ENCODE peak calls at places on chromosomes 5 and 9, in nine cellular contexts. One of them, this sample, is unnamed.

GRCh38 chr9:116087751-116088194 is 65.8 kb upstream of the PAPPA start:
- DNase-seq in right atrium auricular region: no peak
- DNase-seq in type B pancreatic cell: no peak
- DNase-seq in prostate gland: no peak
- DNase-seq in kidney epithelial cell: peak; percentile 47
- DNase-seq in esophagus muscularis mucosa: no peak
- DNase-seq in epithelial cell of esophagus: peak; percentile 70
- DNase-seq in lower lobe of right lung: no peak
- DNase-seq in choroid plexus epithelial cell: peak; percentile 85
- DNase-seq in this sample: no peak

GRCh38 chr5:14504332-14504727 is 77.3 kb upstream of the OTULINL start:
- DNase-seq in kidney epithelial cell: no peak
- DNase-seq in type B pancreatic cell: no peak
- DNase-seq in right atrium auricular region: no peak
- DNase-seq in epithelial cell of esophagus: no peak
- DNase-seq in lower lobe of right lung: no peak
- DNase-seq in esophagus muscularis mucosa: no peak
- DNase-seq in prostate gland: no peak
- DNase-seq in choroid plexus epithelial cell: no peak
- DNase-seq in this sample: no peak

GRCh38 chr9:34578241-34579096 is 11.1 kb downstream of the CNTFR start:
- DNase-seq in esophagus muscularis mucosa: no peak
- DNase-seq in epithelial cell of esophagus: peak; percentile 58
- DNase-seq in lower lobe of right lung: no peak
- DNase-seq in prostate gland: no peak
- DNase-seq in kidney epithelial cell: peak; percentile 14
- DNase-seq in right atrium auricular region: no peak
- DNase-seq in choroid plexus epithelial cell: peak; percentile 63
- DNase-seq in type B pancreatic cell: no peak
- DNase-seq in this sample: no peak

GRCh38 chr9:115411993-115412452 is 294.1 kb upstream of the TNC start:
- DNase-seq in lower lobe of right lung: no peak
- DNase-seq in type B pancreatic cell: no peak
- DNase-seq in right atrium auricular region: no peak
- DNase-seq in prostate gland: no peak
- DNase-seq in kidney epithelial cell: no peak
- DNase-seq in epithelial cell of esophagus: peak; percentile 23
- DNase-seq in choroid plexus epithelial cell: no peak
- DNase-seq in esophagus muscularis mucosa: no peak
- DNase-seq in this sample: no peak

GRCh38 chr9:134809296-134809695 is 71.3 kb upstream of the FCN2 start:
- DNase-seq in choroid plexus epithelial cell: no peak
- DNase-seq in epithelial cell of esophagus: no peak
- DNase-seq in kidney epithelial cell: no peak
- DNase-seq in lower lobe of right lung: no peak
- DNase-seq in prostate gland: no peak
- DNase-seq in type B pancreatic cell: no peak
- DNase-seq in right atrium auricular region: peak; percentile 65
- DNase-seq in esophagus muscularis mucosa: no peak
- DNase-seq in this sample: no peak

GRCh38 chr5:24823625-24824024 is 178.8 kb upstream of the CDH10 start:
- DNase-seq in kidney epithelial cell: peak; percentile 0
- DNase-seq in esophagus muscularis mucosa: no peak
- DNase-seq in type B pancreatic cell: no peak
- DNase-seq in epithelial cell of esophagus: peak; percentile 9
- DNase-seq in right atrium auricular region: no peak
- DNase-seq in choroid plexus epithelial cell: no peak
- DNase-seq in prostate gland: no peak
- DNase-seq in lower lobe of right lung: no peak
- DNase-seq in this sample: no peak

GRCh38 chr9:110021891-110022290 is 186.1 kb downstream of the C9orf152 start:
- DNase-seq in choroid plexus epithelial cell: peak; percentile 25
- DNase-seq in right atrium auricular region: no peak
- DNase-seq in epithelial cell of esophagus: no peak
- DNase-seq in prostate gland: no peak
- DNase-seq in kidney epithelial cell: no peak
- DNase-seq in lower lobe of right lung: no peak
- DNase-seq in type B pancreatic cell: no peak
- DNase-seq in esophagus muscularis mucosa: no peak
- DNase-seq in this sample: no peak

GRCh38 chr9:110180713-110181434 is 27.1 kb downstream of the C9orf152 start:
- DNase-seq in choroid plexus epithelial cell: peak; percentile 77
- DNase-seq in type B pancreatic cell: no peak
- DNase-seq in epithelial cell of esophagus: peak; percentile 74
- DNase-seq in right atrium auricular region: no peak
- DNase-seq in kidney epithelial cell: no peak
- DNase-seq in esophagus muscularis mucosa: no peak
- DNase-seq in prostate gland: no peak
- DNase-seq in lower lobe of right lung: no peak
- DNase-seq in this sample: no peak

GRCh38 chr5:128711216-128711615 is 173.2 kb upstream of the FBN2 start:
- DNase-seq in kidney epithelial cell: no peak
- DNase-seq in prostate gland: no peak
- DNase-seq in type B pancreatic cell: no peak
- DNase-seq in right atrium auricular region: no peak
- DNase-seq in epithelial cell of esophagus: peak; percentile 8
- DNase-seq in esophagus muscularis mucosa: no peak
- DNase-seq in lower lobe of right lung: no peak
- DNase-seq in choroid plexus epithelial cell: peak; percentile 18
- DNase-seq in this sample: no peak

DNA sequence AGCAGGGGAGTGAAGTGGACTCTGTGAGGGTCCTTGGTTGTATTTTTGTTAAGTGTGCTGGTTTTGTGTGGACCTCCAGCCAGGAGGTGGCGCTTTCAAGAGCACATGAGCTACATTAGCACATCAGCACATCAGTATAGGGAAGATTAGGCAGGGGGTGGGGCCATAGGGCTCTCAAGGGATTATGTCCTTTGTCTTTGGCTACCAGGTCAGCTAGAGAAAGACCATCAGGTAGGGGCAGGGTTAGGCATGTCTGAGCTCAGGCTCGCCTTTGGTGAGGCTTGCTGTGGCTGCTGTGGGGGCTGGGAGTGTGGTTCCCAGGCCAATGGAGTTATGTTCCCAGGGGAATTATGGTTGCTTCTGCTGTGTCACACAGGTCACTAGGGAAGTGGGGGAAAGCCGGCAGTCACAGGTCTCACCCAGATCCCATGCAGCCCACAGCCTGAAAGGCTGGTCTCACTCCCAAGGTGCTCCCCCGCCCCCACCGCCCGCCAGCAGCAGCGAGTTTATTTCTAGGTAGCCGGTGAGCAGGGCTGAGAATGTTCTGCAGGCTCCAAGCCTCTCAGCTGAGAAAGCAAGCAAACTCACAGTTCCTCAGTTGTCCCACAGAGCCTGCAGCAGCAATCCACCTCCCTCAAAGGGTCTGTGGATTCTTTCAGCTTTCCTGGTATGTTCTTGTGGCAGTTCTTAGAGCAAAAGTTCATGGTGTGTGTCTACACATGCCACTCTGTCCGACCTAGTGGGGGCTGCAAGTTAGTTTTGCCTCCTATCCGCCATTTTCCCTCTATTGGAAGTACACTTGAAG is 13.7 kb downstream of the OR1J1 start:
- DNase-seq in prostate gland: no peak
- DNase-seq in esophagus muscularis mucosa: no peak
- DNase-seq in choroid plexus epithelial cell: peak; percentile 30
- DNase-seq in right atrium auricular region: no peak
- DNase-seq in kidney epithelial cell: no peak
- DNase-seq in epithelial cell of esophagus: no peak
- DNase-seq in type B pancreatic cell: no peak
- DNase-seq in lower lobe of right lung: no peak
- DNase-seq in this sample: no peak
- TF ChIP-seq CTCF in prostate gland: no peak
- TF ChIP-seq CTCF in esophagus muscularis mucosa: no peak
- TF ChIP-seq CTCF in choroid plexus epithelial cell: peak; percentile 38
- TF ChIP-seq CTCF in right atrium auricular region: no peak
- TF ChIP-seq CTCF in kidney epithelial cell: peak; percentile 13
- TF ChIP-seq CTCF in epithelial cell of esophagus: peak; percentile 19
- TF ChIP-seq CTCF in type B pancreatic cell: no peak
- TF ChIP-seq CTCF in lower lobe of right lung: no peak
- TF ChIP-seq CTCF in this sample: no peak

GRCh38 chr9:95788486-95789110 is 86.9 kb upstream of the ERCC6L2 start:
- DNase-seq in type B pancreatic cell: no peak
- DNase-seq in right atrium auricular region: no peak
- DNase-seq in kidney epithelial cell: no peak
- DNase-seq in esophagus muscularis mucosa: no peak
- DNase-seq in choroid plexus epithelial cell: no peak
- DNase-seq in lower lobe of right lung: no peak
- DNase-seq in epithelial cell of esophagus: no peak
- DNase-seq in prostate gland: no peak
- DNase-seq in this sample: no peak
- TF ChIP-seq CTCF in type B pancreatic cell: no peak
- TF ChIP-seq CTCF in right atrium auricular region: no peak
- TF ChIP-seq CTCF in kidney epithelial cell: no peak
- TF ChIP-seq CTCF in esophagus muscularis mucosa: no peak
- TF ChIP-seq CTCF in choroid plexus epithelial cell: no peak
- TF ChIP-seq CTCF in lower lobe of right lung: no peak
- TF ChIP-seq CTCF in epithelial cell of esophagus: no peak
- TF ChIP-seq CTCF in prostate gland: no peak
- TF ChIP-seq CTCF in this sample: no peak

DNA sequence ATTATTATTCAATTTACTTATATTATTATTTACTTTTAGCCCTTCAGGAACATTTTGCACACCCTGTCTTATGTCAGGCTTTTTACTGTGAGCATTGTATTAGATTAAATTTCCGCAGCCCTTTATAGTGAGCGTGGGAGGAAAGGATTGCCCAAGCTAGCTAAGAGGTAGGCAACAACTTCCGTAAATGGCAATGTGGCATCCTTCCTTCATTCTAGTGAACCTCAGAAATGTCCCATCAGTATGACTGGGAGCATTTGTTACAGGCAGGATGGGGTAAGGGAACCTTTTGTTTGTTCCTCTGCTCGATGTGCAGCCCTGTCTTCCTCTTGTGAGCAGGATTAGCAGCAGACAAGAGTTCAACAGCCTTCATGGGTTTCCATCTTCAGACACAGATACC is 6.2 kb upstream of the CD180 start:
- DNase-seq in lower lobe of right lung: no peak
- DNase-seq in kidney epithelial cell: no peak
- DNase-seq in epithelial cell of esophagus: no peak
- DNase-seq in type B pancreatic cell: no peak
- DNase-seq in esophagus muscularis mucosa: no peak
- DNase-seq in right atrium auricular region: no peak
- DNase-seq in choroid plexus epithelial cell: no peak
- DNase-seq in prostate gland: no peak
- DNase-seq in this sample: no peak
- TF ChIP-seq CTCF in lower lobe of right lung: no peak
- TF ChIP-seq CTCF in kidney epithelial cell: no peak
- TF ChIP-seq CTCF in epithelial cell of esophagus: no peak
- TF ChIP-seq CTCF in type B pancreatic cell: no peak
- TF ChIP-seq CTCF in esophagus muscularis mucosa: no peak
- TF ChIP-seq CTCF in right atrium auricular region: no peak
- TF ChIP-seq CTCF in choroid plexus epithelial cell: no peak
- TF ChIP-seq CTCF in prostate gland: no peak
- TF ChIP-seq CTCF in this sample: no peak

DNA sequence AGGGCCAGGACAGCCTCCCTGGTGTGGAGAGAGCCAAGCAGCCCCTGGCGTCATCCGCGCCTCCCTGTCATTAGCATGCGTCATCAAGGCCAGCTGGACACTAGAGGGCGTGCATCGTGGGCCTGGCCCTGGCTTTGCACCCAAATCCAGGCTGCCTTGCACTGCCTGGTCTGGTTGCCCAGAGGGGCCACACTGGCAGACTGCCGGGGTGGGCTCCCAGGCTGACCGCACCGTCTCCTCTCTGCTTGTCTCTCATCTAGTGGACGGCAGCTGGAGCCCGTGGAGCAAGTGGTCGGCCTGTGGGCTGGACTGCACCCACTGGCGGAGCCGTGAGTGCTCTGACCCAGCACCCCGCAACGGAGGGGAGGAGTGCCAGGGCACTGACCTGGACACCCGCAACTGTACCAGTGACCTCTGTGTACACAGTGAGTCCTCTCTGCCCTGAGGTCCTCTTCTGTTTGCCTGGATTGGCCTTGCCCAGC is 29.0 kb downstream of the HK3 start:
- DNase-seq in esophagus muscularis mucosa: no peak
- DNase-seq in epithelial cell of esophagus: peak; percentile 32
- DNase-seq in right atrium auricular region: no peak
- DNase-seq in kidney epithelial cell: no peak
- DNase-seq in type B pancreatic cell: no peak
- DNase-seq in lower lobe of right lung: no peak
- DNase-seq in choroid plexus epithelial cell: peak; percentile 48
- DNase-seq in prostate gland: no peak
- DNase-seq in this sample: no peak
- TF ChIP-seq CTCF in esophagus muscularis mucosa: peak; percentile 15
- TF ChIP-seq CTCF in epithelial cell of esophagus: peak; percentile 33
- TF ChIP-seq CTCF in right atrium auricular region: no peak
- TF ChIP-seq CTCF in kidney epithelial cell: peak; percentile 67
- TF ChIP-seq CTCF in type B pancreatic cell: peak; percentile 63
- TF ChIP-seq CTCF in lower lobe of right lung: peak; percentile 25
- TF ChIP-seq CTCF in choroid plexus epithelial cell: peak; percentile 60
- TF ChIP-seq CTCF in prostate gland: no peak
- TF ChIP-seq CTCF in this sample: no peak

This sample was measured in mesothelial cell of epicardium.